ENCODE peak calls at places on chromosomes 6 and 20, in eight cellular contexts. W is pancreas; F is IMR-90; Z is CD8-positive, alpha-beta memory T cell; G is neural progenitor cell; Y is gastrocnemius medialis; K is DND-41; I is stomach. P is an unnamed sample. For H3K4me1 and H3K36me3, the result is how much of the 10 kb centered on the place peaks cover.

GRCh38 chr6:118893095-118893881 is 664 bp upstream of the ASF1A start:
- DNase-seq in F (peak), G (no peak), I (no peak), Z (peak), K (peak), W (no peak), Y (no peak), P (no peak)

GRCh38 chr6:96520039-96520850 is 1.4 kb upstream of the UFL1 start:
- DNase-seq in K (no peak), G (no peak), F (peak), I (peak), W (no peak), Z (no peak), Y (no peak), P (no peak)

GRCh38 chr6:52284131-52284459 is 447 bp downstream of the MCM3 start:
- DNase-seq in F (peak), W (no peak), I (no peak), Y (no peak), G (peak), Z (no peak), K (peak), P (no peak)

GRCh38 chr6:106159531-106159940 is 73.4 kb downstream of the PRDM1 start:
- DNase-seq in G (no peak), I (no peak), Y (no peak), Z (no peak), F (peak), K (no peak), W (no peak), P (no peak)

GRCh38 chr6:149060985-149061760 is 256.3 kb upstream of the TAB2 start:
- DNase-seq in Z (no peak), G (no peak), K (peak), Y (no peak), F (peak), I (peak), W (no peak), P (no peak)

GRCh38 chr20:52105573-52106422 is 85.8 kb downstream of the ZFP64 start:
- DNase-seq in Y (no peak), I (no peak), W (no peak), K (no peak), F (peak), Z (no peak), G (peak), P (peak)

GRCh38 chr6:124069230-124069815 is 265.7 kb downstream of the NKAIN2 start:
- DNase-seq in F (no peak), I (no peak), K (no peak), W (no peak), G (no peak), Z (no peak), Y (no peak), P (no peak)

GRCh38 chr20:56781108-56781739 is 152.1 kb downstream of the TFAP2C start:
- DNase-seq in W (no peak), Y (no peak), I (no peak), K (no peak), F (no peak), Z (no peak), G (no peak), P (no peak)

GRCh38 chr6:89368107-89368506 is 15.6 kb upstream of the UBE2J1 start:
- DNase-seq in Z (peak), I (peak), F (peak), W (peak), G (peak), Y (no peak), K (peak), P (no peak)

GRCh38 chr20:62409935-62410741 is 3.1 kb upstream of the CABLES2 start:
- DNase-seq in G (peak), I (peak), Y (no peak), W (peak), Z (no peak), K (peak), F (no peak), P (peak)

GRCh38 chr20:24531626-24532419 is 62.4 kb downstream of the SYNDIG1 start:
- DNase-seq in Y (no peak), W (no peak), K (no peak), F (no peak), G (no peak), Z (no peak), I (no peak), P (no peak)

GRCh38 chr6:73854998-73855718 is 159.2 kb downstream of the CD109 start:
- DNase-seq in F (peak), G (peak), Y (no peak), I (no peak), Z (no peak), K (no peak), W (no peak), P (no peak)

GRCh38 chr6:147642458-147642857 is 134.0 kb downstream of the SAMD5 start:
- DNase-seq in F (peak), Z (no peak), Y (no peak), W (no peak), I (no peak), K (no peak), G (no peak), P (no peak)

GRCh38 chr6:13538084-13538483 is 36.3 kb upstream of the SIRT5 start:
- DNase-seq in K (no peak), Z (no peak), W (no peak), Y (no peak), G (no peak), I (no peak), F (peak), P (no peak)

GRCh38 chr20:57659789-57660509 is 39.7 kb upstream of the ZBP1 start:
- DNase-seq in K (peak), W (peak), G (no peak), Y (peak), F (no peak), I (peak), Z (no peak), P (no peak)

GRCh38 chr6:119276211-119276610 is 73.3 kb downstream of the MAN1A1 start:
- DNase-seq in Z (no peak), K (no peak), G (no peak), Y (no peak), F (no peak), I (no peak), W (no peak), P (no peak)

GRCh38 chr6:71745525-71745924 is 140.8 kb upstream of the RIMS1 start:
- DNase-seq in G (peak), K (no peak), I (no peak), Y (no peak), W (no peak), F (no peak), Z (no peak), P (no peak)

GRCh38 chr20:61353996-61354390 is 101.9 kb downstream of the CDH4 start:
- DNase-seq in Y (no peak), K (no peak), Z (no peak), W (no peak), G (no peak), F (no peak), I (no peak), P (no peak)

GRCh38 chr6:170140129-170140528 is 150.7 kb downstream of the DLL1 start:
- DNase-seq in Z (no peak), G (no peak), K (no peak), I (no peak), F (no peak), W (peak), Y (no peak), P (peak)

GRCh38 chr6:14274552-14275492 is 157.2 kb downstream of the CD83 start:
- DNase-seq in K (no peak), W (no peak), Y (no peak), G (no peak), F (no peak), Z (no peak), I (no peak), P (peak)

GRCh38 chr6:89599727-89600126 is 38.8 kb downstream of the LYRM2 start:
- DNase-seq in Z (no peak), Y (no peak), W (no peak), F (no peak), K (no peak), G (no peak), I (peak), P (no peak)

GRCh38 chr6:143299253-143300166 is 151.0 kb downstream of the ADAT2 start:
- DNase-seq in F (no peak), Y (no peak), I (no peak), W (no peak), K (no peak), G (no peak), Z (no peak), P (no peak)

GRCh38 chr6:92847988-92848387 is 571.4 kb downstream of the EPHA7 start:
- DNase-seq in Z (no peak), W (no peak), G (peak), K (no peak), Y (no peak), I (no peak), F (no peak), P (no peak)

GRCh38 chr20:35734777-35735649 is 7.0 kb downstream of the RBM39 start:
- DNase-seq in Y (no peak), G (no peak), F (no peak), K (no peak), I (no peak), Z (no peak), W (no peak), P (no peak)
- H3K4me1 ChIP-seq in Y (half or more), G (under half), F (under half), K (half or more), I (half or more), Z (half or more), W (half or more), P (half or more)

GRCh38 chr20:21322921-21323321 is 19.8 kb downstream of the XRN2 start:
- DNase-seq in G (no peak), F (peak), I (no peak), Z (no peak), K (no peak), W (no peak), Y (no peak), P (no peak)

GRCh38 chr20:21324126-21324525 is 21.0 kb downstream of the XRN2 start:
- DNase-seq in W (no peak), G (no peak), I (no peak), F (peak), K (no peak), Y (no peak), Z (no peak), P (no peak)

GRCh38 chr20:21325296-21325695 is 22.2 kb downstream of the XRN2 start:
- DNase-seq in Z (no peak), G (no peak), K (no peak), W (no peak), F (peak), Y (no peak), I (no peak), P (no peak)

GRCh38 chr20:21322083-21322710 is 19.1 kb downstream of the XRN2 start:
- DNase-seq in Y (no peak), Z (no peak), F (peak), W (no peak), I (no peak), K (no peak), G (no peak), P (no peak)

DNA sequence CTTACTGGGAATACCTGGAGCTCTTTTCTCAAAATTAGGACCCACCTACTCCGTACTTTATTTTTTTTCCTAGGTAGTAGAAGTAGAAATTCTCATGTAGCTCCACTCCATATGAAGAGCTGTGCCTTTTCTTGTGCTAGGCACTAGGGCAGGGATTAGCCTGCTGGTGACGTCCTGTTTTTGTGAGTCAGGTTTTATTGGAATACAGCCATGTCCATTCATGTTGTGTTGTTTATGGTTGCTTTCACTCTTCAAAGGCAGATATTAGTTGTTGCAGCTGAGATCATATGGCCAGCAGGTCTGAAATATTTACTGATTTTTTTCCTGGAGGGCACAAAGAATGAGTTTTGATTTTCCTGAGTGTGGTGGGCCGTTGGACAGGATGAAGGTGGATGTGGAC is 20.5 kb downstream of the XRN2 start:
- DNase-seq in I (no peak), G (no peak), Y (no peak), K (no peak), Z (no peak), F (peak), W (no peak), P (no peak)
- H3K27ac ChIP-seq in I (no peak), G (no peak), Y (peak), K (no peak), Z (no peak), F (peak), W (no peak), P (no peak)

GRCh38 chr20:59750209-59750840 is 146.0 kb downstream of the PHACTR3 start:
- DNase-seq in Z (no peak), K (no peak), F (no peak), W (no peak), I (no peak), Y (no peak), G (no peak), P (no peak)
- H3K36me3 ChIP-seq in Z (under half), K (under half), F (under half), W (under half), I (under half), Y (under half), G (under half), P (under half)

GRCh38 chr6:11224252-11224965 is 8.1 kb downstream of the NEDD9 start:
- DNase-seq in Y (no peak), I (no peak), K (peak), F (peak), Z (peak), G (no peak), W (no peak), P (no peak)

GRCh38 chr6:11222385-11223277 is 9.8 kb downstream of the NEDD9 start:
- DNase-seq in Y (no peak), K (no peak), F (no peak), I (no peak), G (no peak), W (no peak), Z (no peak), P (no peak)

GRCh38 chr6:11223296-11223695 is 9.2 kb downstream of the NEDD9 start:
- DNase-seq in Y (no peak), W (no peak), K (no peak), G (no peak), I (no peak), Z (no peak), F (no peak), P (no peak)

GRCh38 chr6:11225990-11226389 is 6.5 kb downstream of the NEDD9 start:
- DNase-seq in F (no peak), W (no peak), Y (no peak), K (no peak), Z (no peak), I (no peak), G (no peak), P (no peak)

DNA sequence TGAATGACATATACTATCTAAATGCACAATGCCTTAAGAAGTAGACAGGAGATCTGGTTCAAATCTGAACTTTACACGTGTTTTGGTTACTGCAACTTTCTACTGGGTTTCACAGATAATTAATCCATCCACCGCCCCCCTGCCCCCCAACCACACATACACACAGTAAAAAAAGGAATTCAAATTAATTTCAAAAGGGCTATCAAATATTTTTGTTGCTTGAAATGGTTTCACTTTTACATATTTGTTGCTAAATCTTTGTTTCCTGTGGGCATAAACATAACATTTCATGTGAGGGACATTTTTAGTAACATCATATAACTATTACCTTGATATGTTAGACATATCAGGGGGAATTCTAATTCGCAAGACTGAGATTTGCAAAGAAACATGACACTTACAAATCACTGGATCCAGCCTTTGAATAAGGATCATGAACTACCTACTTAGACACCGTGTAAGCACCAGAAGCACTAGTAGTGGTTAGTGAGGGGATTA is 7.5 kb downstream of the NEDD9 start:
- DNase-seq in Y (no peak), F (no peak), K (no peak), G (no peak), W (no peak), I (no peak), Z (no peak), P (no peak)
- H3K4me1 ChIP-seq in Y (under half), F (under half), K (under half), G (under half), W (under half), I (under half), Z (under half), P (under half)

GRCh38 chr6:36916159-36916558 is 30.4 kb downstream of the C6orf89 start:
- DNase-seq in G (no peak), Z (no peak), I (no peak), W (no peak), K (no peak), F (peak), Y (no peak), P (no peak)

GRCh38 chr6:36920546-36920945 is 34.0 kb upstream of the PI16 start:
- DNase-seq in I (no peak), K (no peak), Z (no peak), W (no peak), G (no peak), F (peak), Y (no peak), P (no peak)

GRCh38 chr6:36917541-36918193 is 31.9 kb downstream of the C6orf89 start:
- DNase-seq in Y (no peak), W (no peak), Z (no peak), G (no peak), F (peak), I (no peak), K (no peak), P (no peak)

GRCh38 chr6:36924131-36924530 is 30.4 kb upstream of the PI16 start:
- DNase-seq in Z (no peak), K (peak), Y (no peak), I (no peak), W (no peak), F (peak), G (no peak), P (no peak)

GRCh38 chr6:36920049-36920448 is 34.3 kb downstream of the C6orf89 start:
- DNase-seq in F (no peak), K (no peak), W (no peak), Y (no peak), I (no peak), Z (no peak), G (no peak), P (no peak)
- H3K27ac ChIP-seq in F (peak), K (no peak), W (no peak), Y (no peak), I (peak), Z (no peak), G (no peak), P (no peak)

DNA sequence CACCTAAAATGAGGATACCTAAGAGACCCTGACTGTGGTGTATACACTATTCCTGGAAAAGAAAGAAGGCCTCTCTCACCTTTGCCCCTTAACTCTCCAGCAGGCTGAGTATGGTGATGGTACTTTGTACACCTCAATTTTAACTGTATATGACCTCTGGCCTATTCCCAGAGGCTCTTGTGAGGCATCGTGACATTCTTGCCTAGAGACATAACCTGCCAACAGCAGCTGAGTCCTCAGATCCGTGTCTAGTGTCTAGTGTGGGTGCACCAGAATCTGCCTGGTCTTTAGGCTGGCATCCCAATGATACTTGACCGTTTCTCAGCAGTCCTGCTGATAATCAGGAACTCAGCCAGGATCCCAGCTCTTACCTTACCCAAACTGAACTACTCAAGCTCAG is 20.0 kb downstream of the TP53INP2 start:
- DNase-seq in I (no peak), W (no peak), F (no peak), K (no peak), Z (no peak), Y (no peak), G (no peak), P (peak)
- H3K36me3 ChIP-seq in I (under half), W (under half), F (under half), K (half or more), Z (under half), Y (under half), G (under half), P (half or more)

GRCh38 chr20:3755269-3755668 is 12.3 kb downstream of the ADISSP start:
- DNase-seq in Z (no peak), I (no peak), F (no peak), W (no peak), Y (no peak), K (no peak), G (no peak), P (no peak)
- H3K4me1 ChIP-seq in Z (under half), I (under half), F (under half), W (under half), Y (under half), K (under half), G (under half), P (under half)